ENCODE peak calls at places on chromosomes 5 and 9, in seven cellular contexts. J is uterus; U is tibial nerve; P is psoas muscle; K is tibial artery; B is mesendoderm; O is activated naive CD4-positive, alpha-beta T cell treated with anti-CD3 and anti-CD28 coated beads for 36 hours. D is an unnamed sample.
A peak's percentile ranks its signal among the peaks of the same experiment; 100 is the strongest.

GRCh38 chr9:93267091-93267541 is 83.2 kb downstream of the WNK2 start:
- DNase-seq in J (no peak), U (no peak), P (peak; percentile 43), K (peak; percentile 54), B (no peak), O (no peak), D (no peak)

GRCh38 chr5:36885566-36886485 is 9.3 kb downstream of the NIPBL start:
- DNase-seq in J (no peak), U (no peak), P (no peak), K (no peak), B (no peak), O (no peak), D (no peak)

GRCh38 chr5:10288600-10289213 is 19.0 kb downstream of the CMBL start:
- DNase-seq in J (no peak), U (peak; percentile 26), P (peak; percentile 95), K (no peak), B (no peak), O (peak; percentile 15), D (no peak)

GRCh38 chr9:87375397-87376073 is 122.1 kb upstream of the DAPK1 start:
- DNase-seq in J (no peak), U (no peak), P (no peak), K (no peak), B (no peak), O (no peak), D (no peak)

GRCh38 chr9:38216572-38216971 is 147.5 kb upstream of the SHB start:
- DNase-seq in J (no peak), U (no peak), P (no peak), K (no peak), B (no peak), O (no peak), D (no peak)

GRCh38 chr9:133518193-133518592 is 6.6 kb downstream of the MYMK start:
- DNase-seq in J (no peak), U (no peak), P (peak; percentile 31), K (no peak), B (no peak), O (no peak), D (no peak)

GRCh38 chr9:124122321-124122720 is 110.8 kb downstream of the LHX2 start:
- DNase-seq in J (no peak), U (no peak), P (no peak), K (no peak), B (no peak), O (no peak), D (no peak)

GRCh38 chr9:73573235-73573634 is 421.6 kb downstream of the ANXA1 start:
- DNase-seq in J (no peak), U (no peak), P (no peak), K (no peak), B (no peak), O (no peak), D (no peak)

GRCh38 chr5:101473483-101473882 is 570.4 kb upstream of the ST8SIA4 start:
- DNase-seq in J (no peak), U (no peak), P (no peak), K (no peak), B (no peak), O (no peak), D (no peak)

GRCh38 chr9:126885089-126885753 is 24.8 kb downstream of the ZBTB34 start:
- DNase-seq in J (no peak), U (no peak), P (no peak), K (no peak), B (no peak), O (no peak), D (no peak)

GRCh38 chr9:110815361-110815760 is 146.8 kb downstream of the MUSK start:
- DNase-seq in J (no peak), U (no peak), P (no peak), K (no peak), B (no peak), O (no peak), D (no peak)

GRCh38 chr9:14899042-14899814 is 11.0 kb downstream of the FREM1 start:
- DNase-seq in J (no peak), U (no peak), P (no peak), K (no peak), B (no peak), O (no peak), D (no peak)

GRCh38 chr5:14396071-14396470 is 185.5 kb upstream of the OTULINL start:
- DNase-seq in J (no peak), U (no peak), P (no peak), K (no peak), B (no peak), O (no peak), D (no peak)

GRCh38 chr9:95486318-95486717 is 30.5 kb downstream of the PTCH1 start:
- DNase-seq in J (no peak), U (no peak), P (no peak), K (no peak), B (no peak), O (no peak), D (no peak)

GRCh38 chr5:114581136-114581535 is 219.3 kb downstream of the KCNN2 start:
- DNase-seq in J (no peak), U (no peak), P (no peak), K (no peak), B (peak; percentile 72), O (no peak), D (no peak)

GRCh38 chr5:12624776-12625560 is 720.7 kb upstream of the CTNND2 start:
- DNase-seq in J (no peak), U (no peak), P (no peak), K (no peak), B (peak; percentile 1), O (no peak), D (no peak)

GRCh38 chr5:134549714-134550113 is 24.2 kb downstream of the JADE2 start:
- DNase-seq in J (no peak), U (no peak), P (no peak), K (no peak), B (no peak), O (no peak), D (no peak)

GRCh38 chr9:35079041-35079425 is 709 bp downstream of the FANCG start:
- DNase-seq in J (no peak), U (no peak), P (no peak), K (peak; percentile 58), B (peak; percentile 37), O (peak; percentile 34), D (no peak)

GRCh38 chr5:138662599-138662998 is 87.4 kb upstream of the HSPA9 start:
- DNase-seq in J (no peak), U (no peak), P (no peak), K (no peak), B (no peak), O (peak; percentile 46), D (no peak)

GRCh38 chr9:114130624-114131277 is 24.6 kb upstream of the COL27A1 start:
- DNase-seq in J (no peak), U (no peak), P (no peak), K (no peak), B (no peak), O (no peak), D (no peak)

GRCh38 chr5:109740329-109740728 is 50.6 kb downstream of the MAN2A1 start:
- DNase-seq in J (no peak), U (no peak), P (no peak), K (no peak), B (peak; percentile 70), O (no peak), D (no peak)

GRCh38 chr5:42876375-42876844 is 64.7 kb upstream of the SELENOP start:
- DNase-seq in J (no peak), U (no peak), P (no peak), K (no peak), B (no peak), O (no peak), D (no peak)

GRCh38 chr9:133737774-133738038 is 446 bp downstream of the SARDH start:
- DNase-seq in J (no peak), U (no peak), P (no peak), K (no peak), B (no peak), O (no peak), D (no peak)